ENCODE peak calls at places on chromosomes 7 and 10, in ten cellular contexts. H is MCF 10A; Z is HTR-8/SVneo; O is hippocampal formation; M is psoas muscle; N is CD8-positive, alpha-beta T cell; A is GM23338; B is amniotic epithelial cell; Q is substantia nigra; K is activated effector memory CD4-positive, alpha-beta T cell treated with anti-CD3 and anti-CD28 coated beads, Interleukin-2, amount 50 U/mL, for 16 hours. D is an unnamed sample.

GRCh38 chr7:41222704-41223103 is 480.2 kb downstream of the INHBA start:
- DNase-seq in A (no peak), O (no peak), Z (no peak), K (no peak), N (no peak), Q (no peak), H (peak; percentile 66), B (peak; percentile 53), M (no peak), D (no peak)

GRCh38 chr7:55271661-55272060 is 93.5 kb upstream of the LANCL2 start:
- DNase-seq in M (no peak), Q (no peak), A (no peak), B (no peak), Z (no peak), O (no peak), N (no peak), H (no peak), K (no peak), D (no peak)

GRCh38 chr10:5585517-5586222 is 60.9 kb downstream of the CALML3 start:
- DNase-seq in Z (no peak), N (no peak), Q (no peak), A (no peak), H (peak; percentile 43), K (peak; percentile 14), B (no peak), M (no peak), O (no peak), D (peak; percentile 17)

GRCh38 chr10:110642980-110643655 is 1.0 kb upstream of the RBM20 start:
- DNase-seq in K (peak; percentile 63), B (no peak), O (no peak), N (no peak), M (no peak), A (peak; percentile 80), Z (no peak), H (no peak), Q (no peak), D (no peak)

GRCh38 chr7:141709318-141709717 is 1.2 kb downstream of the WEE2 start:
- DNase-seq in M (no peak), B (no peak), Z (no peak), N (no peak), H (no peak), Q (no peak), A (no peak), K (no peak), O (no peak), D (no peak)

GRCh38 chr10:43160067-43160918 is 22.0 kb downstream of the CSGALNACT2 start:
- DNase-seq in H (no peak), Q (no peak), N (no peak), A (no peak), M (no peak), O (no peak), B (peak; percentile 82), K (peak; percentile 73), Z (no peak), D (no peak)

GRCh38 chr7:77258014-77258413 is 58.4 kb upstream of the FGL2 start:
- DNase-seq in Z (peak; percentile 10), O (no peak), H (peak; percentile 11), Q (no peak), B (peak; percentile 69), A (no peak), K (no peak), N (no peak), M (no peak), D (no peak)

GRCh38 chr7:44116087-44116788 is 7.1 kb downstream of the POLD2 start:
- DNase-seq in Q (no peak), M (no peak), Z (no peak), K (no peak), O (no peak), A (no peak), H (no peak), N (no peak), B (no peak), D (no peak)

GRCh38 chr7:131908719-131909118 is 352.3 kb upstream of the PODXL start:
- DNase-seq in B (no peak), M (no peak), K (no peak), Z (no peak), O (no peak), N (no peak), Q (no peak), H (no peak), A (peak; percentile 21), D (no peak)

GRCh38 chr7:18799899-18800298 is 304.4 kb downstream of the HDAC9 start:
- DNase-seq in M (no peak), B (no peak), N (no peak), K (no peak), A (no peak), O (no peak), Z (no peak), Q (no peak), H (no peak), D (no peak)

D was measured in mucosa of descending colon.